ENCODE peak calls at places on chromosome X, in six cellular contexts. W is tibial artery, P is WTC11, V is AG04450, J is fibroblast of mammary gland, I is endothelial cell. S is an unnamed sample.

GRCh38 chrX:109732319-109732779 is 708 bp downstream of the ACSL4 start:
- DNase-seq in W (no peak), P (no peak), V (no peak), J (peak; percentile 60), I (peak; percentile 6), S (peak; percentile 9)

GRCh38 chrX:115330498-115331138 is 41.1 kb downstream of the LUZP4 start:
- DNase-seq in W (no peak), P (peak; percentile 18), V (no peak), J (peak; percentile 76), I (peak; percentile 19), S (no peak)

GRCh38 chrX:78759081-78759480 is 11.6 kb downstream of the LPAR4 start:
- DNase-seq in W (no peak), P (no peak), V (no peak), J (no peak), I (no peak), S (no peak)

GRCh38 chrX:101462892-101463291 is 22.4 kb upstream of the ARMCX4 start:
- DNase-seq in W (no peak), P (no peak), V (no peak), J (peak; percentile 39), I (peak; percentile 6), S (no peak)

GRCh38 chrX:49172280-49172780 is 632 bp downstream of the PLP2 start:
- DNase-seq in W (peak; percentile 77), P (no peak), V (no peak), J (peak; percentile 59), I (no peak), S (no peak)

GRCh38 chrX:71908387-71908786 is 2.3 kb upstream of the NHSL2 start:
- DNase-seq in W (no peak), P (no peak), V (no peak), J (no peak), I (no peak), S (no peak)

GRCh38 chrX:13014111-13015094 is 30.0 kb downstream of the FAM9C start:
- DNase-seq in W (no peak), P (no peak), V (no peak), J (peak; percentile 21), I (no peak), S (no peak)

GRCh38 chrX:20361890-20362262 is 95.2 kb upstream of the RPS6KA3 start:
- DNase-seq in W (no peak), P (no peak), V (no peak), J (peak; percentile 51), I (no peak), S (no peak)

GRCh38 chrX:134908235-134908834 is 82.5 kb upstream of the SMIM10 start:
- DNase-seq in W (no peak), P (no peak), V (no peak), J (peak; percentile 72), I (no peak), S (no peak)

GRCh38 chrX:153438522-153438921 is 7.3 kb downstream of the TREX2 start:
- DNase-seq in W (no peak), P (no peak), V (no peak), J (peak; percentile 35), I (no peak), S (no peak)

GRCh38 chrX:30689116-30689515 is 35.9 kb downstream of the GK start:
- DNase-seq in W (no peak), P (no peak), V (no peak), J (no peak), I (no peak), S (no peak)

GRCh38 chrX:25523574-25523973 is 507.8 kb upstream of the ARX start:
- DNase-seq in W (no peak), P (peak; percentile 32), V (no peak), J (peak; percentile 26), I (peak; percentile 40), S (peak; percentile 18)

GRCh38 chrX:69238153-69238959 is 73.1 kb upstream of the PJA1 start:
- DNase-seq in W (no peak), P (no peak), V (no peak), J (peak; percentile 7), I (no peak), S (no peak)

GRCh38 chrX:150873616-150874015 is 24.9 kb downstream of the CD99L2 start:
- DNase-seq in W (peak; percentile 30), P (no peak), V (no peak), J (peak; percentile 38), I (no peak), S (no peak)

GRCh38 chrX:25524150-25524549 is 508.4 kb upstream of the ARX start:
- DNase-seq in W (no peak), P (no peak), V (no peak), J (peak; percentile 36), I (no peak), S (no peak)

GRCh38 chrX:80747832-80748231 is 61.8 kb downstream of the BRWD3 start:
- DNase-seq in W (no peak), P (no peak), V (no peak), J (peak; percentile 18), I (no peak), S (no peak)

GRCh38 chrX:131058136-131058868 is at the start of gene ARHGAP36:
- DNase-seq in W (no peak), P (peak; percentile 26), V (no peak), J (no peak), I (no peak), S (peak; percentile 54)

GRCh38 chrX:3576886-3577516 is 136.4 kb downstream of the PRKX start:
- DNase-seq in W (no peak), P (no peak), V (peak; percentile 54), J (peak; percentile 94), I (no peak), S (no peak)

GRCh38 chrX:96407043-96407442 is 277.6 kb upstream of the DIAPH2 start:
- DNase-seq in W (peak; percentile 37), P (no peak), V (no peak), J (peak; percentile 61), I (no peak), S (no peak)

GRCh38 chrX:112067601-112068000 is 15.0 kb downstream of the TRPC5 start:
- DNase-seq in W (no peak), P (no peak), V (no peak), J (no peak), I (no peak), S (no peak)

GRCh38 chrX:53831662-53832635 is 145.4 kb upstream of the HUWE1 start:
- DNase-seq in W (no peak), P (peak; percentile 33), V (no peak), J (peak; percentile 31), I (peak; percentile 42), S (peak; percentile 19)

GRCh38 chrX:102651968-102652744 is 873 bp downstream of the GPRASP1 start:
- DNase-seq in W (peak; percentile 42), P (peak; percentile 35), V (no peak), J (peak; percentile 42), I (peak; percentile 20), S (peak; percentile 41)

GRCh38 chrX:145190801-145191389 is 56.4 kb upstream of the SPANXN1 start:
- DNase-seq in W (no peak), P (no peak), V (no peak), J (peak; percentile 3), I (no peak), S (no peak)
- TF ChIP-seq CTCF in W (peak; percentile 29), P (no peak), V (no peak), J (peak; percentile 30), I (peak; percentile 46), S (peak; percentile 70)

GRCh38 chrX:67544871-67545771 is 1.3 kb downstream of the AR start:
- DNase-seq in W (no peak), P (peak; percentile 19), V (no peak), J (peak; percentile 62), I (peak; percentile 31), S (peak; percentile 31)
- TF ChIP-seq CTCF in W (no peak), P (no peak), V (no peak), J (no peak), I (no peak), S (no peak)

GRCh38 chrX:15853586-15854079 is 980 bp downstream of the AP1S2 start:
- DNase-seq in W (no peak), P (no peak), V (no peak), J (peak; percentile 5), I (no peak), S (no peak)
- TF ChIP-seq CTCF in W (no peak), P (no peak), V (no peak), J (no peak), I (no peak), S (no peak)

DNA sequence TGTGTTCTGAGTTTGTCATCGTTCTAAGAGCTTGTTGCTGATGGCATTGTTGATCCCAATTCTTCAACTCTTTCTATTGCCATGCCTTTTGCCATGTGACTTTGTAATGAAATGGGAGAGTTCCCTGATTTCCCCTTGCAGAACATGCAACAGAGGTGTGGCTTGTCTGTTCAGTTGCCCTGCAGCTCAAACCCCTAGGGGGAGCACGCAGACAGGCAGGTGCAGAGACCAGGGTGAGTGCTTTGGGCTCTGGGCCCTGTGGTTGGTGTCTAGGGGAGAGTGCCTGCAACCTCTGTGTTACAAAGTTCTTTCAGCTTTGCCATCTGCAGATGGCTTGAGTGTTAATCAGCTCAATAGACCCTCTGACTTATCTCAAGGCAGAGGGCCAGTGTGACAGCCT is 332.7 kb downstream of the MID1IP1 start:
- DNase-seq in W (no peak), P (peak; percentile 53), V (no peak), J (no peak), I (peak; percentile 3), S (no peak)
- TF ChIP-seq CTCF in W (no peak), P (peak; percentile 28), V (no peak), J (no peak), I (no peak), S (no peak)